ENCODE peak calls at places on chromosomes 12 and 14, in four cellular contexts. G is HCT116, K is HepG2, U is K562. F is an unnamed sample.

GRCh38 chr12:91937033-91937432 is 208.6 kb downstream of the BTG1 start:
- DNase-seq in U (no peak), K (no peak), G (no peak), F (no peak)

GRCh38 chr14:103845327-103845726 is 2.0 kb downstream of the PPP1R13B start:
- DNase-seq in K (no peak), U (no peak), G (no peak), F (no peak)

GRCh38 chr12:122474324-122474716 is 26.4 kb downstream of the ZCCHC8 start:
- DNase-seq in G (no peak), U (no peak), K (no peak), F (no peak)

GRCh38 chr12:99600388-99600787 is 47.2 kb upstream of the GARIN6 start:
- DNase-seq in K (no peak), U (no peak), G (no peak), F (no peak)

GRCh38 chr14:24367506-24368214 is at the start of gene NFATC4:
- DNase-seq in U (peak; percentile 76), K (peak; percentile 54), G (peak; percentile 81), F (no peak)

GRCh38 chr14:98182385-98183055 is 1089.5 kb downstream of the BCL11B start:
- DNase-seq in K (no peak), U (no peak), G (no peak), F (no peak)

GRCh38 chr14:76109087-76109880 is 42.4 kb upstream of the GPATCH2L start:
- DNase-seq in U (no peak), K (no peak), G (no peak), F (no peak)

GRCh38 chr14:103123128-103123633 is at the start of gene TNFAIP2:
- DNase-seq in G (no peak), U (peak; percentile 69), K (no peak), F (no peak)

GRCh38 chr14:68247867-68248266 is 428.3 kb downstream of the RAD51B start:
- DNase-seq in K (no peak), G (no peak), U (no peak), F (no peak)

GRCh38 chr12:76680940-76681339 is 83.0 kb upstream of the ZDHHC17 start:
- DNase-seq in G (no peak), U (no peak), K (no peak), F (no peak)

GRCh38 chr12:95204141-95204866 is 13.0 kb downstream of the FGD6 start:
- DNase-seq in U (peak; percentile 88), G (peak; percentile 96), K (no peak), F (no peak)

GRCh38 chr12:11015775-11016430 is 6.5 kb downstream of the TAS2R19 start:
- DNase-seq in U (no peak), G (no peak), K (peak; percentile 85), F (no peak)

GRCh38 chr14:71133296-71133695 is 226.0 kb downstream of the PCNX1 start:
- DNase-seq in K (no peak), G (no peak), U (no peak), F (no peak)

GRCh38 chr12:2311001-2311778 is 258.4 kb downstream of the CACNA1C start:
- DNase-seq in G (no peak), K (no peak), U (no peak), F (no peak)

GRCh38 chr12:642633-643477 is 20.4 kb downstream of the NINJ2 start:
- DNase-seq in U (peak; percentile 85), K (no peak), G (no peak), F (no peak)

GRCh38 chr12:68334136-68334535 is 2.0 kb upstream of the MDM1 start:
- DNase-seq in G (no peak), K (no peak), U (no peak), F (no peak)

GRCh38 chr12:95117178-95117599 is 43.8 kb upstream of the NR2C1 start:
- DNase-seq in U (peak; percentile 62), K (peak; percentile 70), G (peak; percentile 64), F (no peak)

GRCh38 chr12:5650804-5651461 is 219.0 kb downstream of the NTF3 start:
- DNase-seq in K (no peak), U (no peak), G (no peak), F (no peak)

GRCh38 chr14:23864856-23865255 is 88.7 kb upstream of the DHRS4 start:
- DNase-seq in K (no peak), G (no peak), U (no peak), F (no peak)

GRCh38 chr14:99201351-99202073 is 70.5 kb downstream of the BCL11B start:
- DNase-seq in U (no peak), G (no peak), K (no peak), F (no peak)

GRCh38 chr14:80872645-80873044 is 68.9 kb downstream of the CEP128 start:
- DNase-seq in G (no peak), U (no peak), K (no peak), F (no peak)

GRCh38 chr12:102896067-102896466 is 21.0 kb downstream of the PAH start:
- DNase-seq in K (no peak), G (no peak), U (peak; percentile 23), F (no peak)

GRCh38 chr12:25529738-25530137 is 23.3 kb downstream of the LMNTD1 start:
- DNase-seq in K (no peak), U (no peak), G (no peak), F (no peak)

GRCh38 chr12:26275313-26276257 is 80.2 kb downstream of the SSPN start:
- DNase-seq in G (no peak), K (peak; percentile 32), U (no peak), F (no peak)

GRCh38 chr14:103576371-103577024 is 13.7 kb downstream of the COA8 start:
- DNase-seq in K (no peak), U (no peak), G (peak; percentile 53), F (no peak)

GRCh38 chr12:26678697-26679660 is 154.0 kb downstream of the ITPR2 start:
- DNase-seq in K (no peak), U (no peak), G (no peak), F (no peak)

GRCh38 chr12:25715147-25715546 is 162.1 kb upstream of the LMNTD1 start:
- DNase-seq in G (no peak), K (no peak), U (no peak), F (no peak)

GRCh38 chr12:123267991-123268843 is 3.4 kb downstream of the CDK2AP1 start:
- DNase-seq in K (no peak), G (no peak), U (no peak), F (no peak)

GRCh38 chr14:22837750-22838538 is 1.6 kb downstream of the MMP14 start:
- DNase-seq in U (no peak), G (no peak), K (no peak), F (no peak)

GRCh38 chr14:33986804-33987203 is 35.9 kb upstream of the EGLN3 start:
- DNase-seq in K (no peak), G (peak; percentile 32), U (no peak), F (no peak)

GRCh38 chr12:34186492-34186891 is 164.2 kb downstream of the ALG10 start:
- DNase-seq in U (no peak), G (no peak), K (no peak), F (no peak)

GRCh38 chr14:96267336-96267735 is 11.3 kb downstream of the BDKRB1 start:
- DNase-seq in G (no peak), K (no peak), U (no peak), F (no peak)

GRCh38 chr12:53735-54095 is 12.9 kb upstream of the IQSEC3 start:
- DNase-seq in K (no peak), U (peak; percentile 4), G (no peak), F (no peak)

GRCh38 chr14:57699947-57700346 is 165.9 kb downstream of the SLC35F4 start:
- DNase-seq in U (no peak), G (no peak), K (no peak), F (no peak)

GRCh38 chr14:63993992-63994391 is 141.2 kb downstream of the SYNE2 start:
- DNase-seq in U (no peak), G (no peak), K (no peak), F (no peak)

DNA sequence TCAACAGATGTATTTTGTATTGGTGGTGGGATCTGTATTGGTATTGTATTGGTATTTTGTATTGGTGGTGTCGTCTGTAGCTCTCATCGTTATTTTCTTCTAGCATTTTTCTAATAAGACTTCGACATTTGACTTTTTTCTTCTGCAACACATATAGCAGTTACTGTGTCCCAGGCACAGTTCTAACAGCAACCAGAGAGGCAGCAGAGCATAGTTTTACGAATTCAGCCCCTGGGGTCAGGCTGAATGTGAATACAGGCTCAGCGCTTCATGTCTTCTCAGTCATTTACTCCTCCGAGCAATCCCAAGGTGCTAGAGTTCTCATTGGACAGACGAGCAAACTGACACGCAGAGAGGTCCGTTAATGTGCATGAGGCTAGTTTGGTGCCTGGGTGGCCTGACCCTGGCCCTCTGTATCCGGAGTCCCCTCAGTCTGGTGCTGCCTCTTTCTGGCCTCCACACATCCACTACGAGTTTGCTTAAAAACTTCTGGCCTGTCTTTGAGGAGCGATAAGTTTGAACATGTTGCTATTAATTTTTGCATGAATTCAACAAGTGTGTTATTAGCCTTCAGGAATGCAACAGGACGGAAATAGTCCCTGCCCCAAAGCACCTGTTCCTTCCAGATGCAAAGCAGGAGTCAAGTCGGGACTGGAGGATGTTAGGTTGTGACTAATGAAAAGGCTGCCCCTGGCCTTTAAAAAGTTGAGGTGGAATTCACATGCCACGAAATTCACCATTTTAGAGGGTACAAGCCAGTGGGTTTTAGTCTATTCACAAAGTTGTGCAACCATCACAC is 87.0 kb downstream of the GLT1D1 start:
- DNase-seq in G (no peak), U (no peak), K (no peak), F (no peak)
- TF ChIP-seq TCF7L2 in G (no peak), U (no peak), K (no peak), F (no peak)

GRCh38 chr12:105455250-105455649 is 124.8 kb downstream of the C12orf75 start:
- DNase-seq in G (no peak), K (no peak), U (no peak), F (no peak)
- TF ChIP-seq TCF7L2 in G (no peak), K (no peak), U (no peak), F (no peak)

DNA sequence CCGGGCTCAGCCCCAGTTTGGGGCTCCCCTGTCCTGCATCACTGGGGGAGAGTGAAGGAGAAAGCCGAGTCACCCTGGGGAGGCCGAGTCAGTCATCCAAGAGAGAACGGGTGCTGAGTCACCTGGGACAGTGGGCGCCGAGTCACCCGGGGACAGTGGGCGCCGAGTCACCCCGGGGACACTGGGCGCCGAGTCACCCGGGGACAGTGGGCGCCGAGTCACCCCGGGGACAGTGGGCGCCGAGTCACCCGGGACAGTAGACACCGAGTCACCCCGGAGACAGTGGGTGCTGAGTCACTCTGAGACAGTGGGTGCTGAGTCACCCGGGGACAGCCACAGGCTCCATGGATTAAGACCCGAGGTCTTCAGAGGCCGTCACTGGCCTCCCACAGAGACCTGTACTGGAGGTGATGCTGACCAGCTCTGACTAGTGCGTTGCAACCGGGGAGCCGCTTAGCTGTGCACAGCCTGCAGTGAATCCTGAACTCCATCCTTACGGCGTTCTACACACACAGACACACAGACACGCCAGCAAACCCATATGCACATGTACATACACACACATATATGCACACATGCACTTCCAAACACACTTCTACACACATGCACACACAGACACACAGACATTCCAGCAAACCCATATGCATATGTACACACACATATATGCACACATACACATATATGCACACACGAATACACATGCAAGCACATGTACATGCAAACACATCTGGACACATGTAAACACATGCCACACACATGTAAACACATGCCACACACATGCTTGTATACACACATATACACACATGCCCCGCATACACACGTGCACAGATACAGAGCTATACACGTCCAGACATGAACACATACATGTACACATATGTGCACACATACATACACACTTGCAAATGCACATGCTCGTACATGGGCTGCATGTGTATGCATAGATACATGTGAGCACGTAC is 64.9 kb upstream of the GALNT9 start:
- DNase-seq in U (peak; percentile 48), K (no peak), G (no peak), F (no peak)
- TF ChIP-seq TCF7L2 in U (no peak), K (no peak), G (no peak), F (no peak)

GRCh38 chr12:64746663-64747062 is 12.5 kb downstream of the GNS start:
- DNase-seq in K (no peak), G (no peak), U (no peak), F (no peak)
- TF ChIP-seq TCF7L2 in K (no peak), G (no peak), U (no peak), F (no peak)

F was measured in Panc1.